ENCODE peak calls at places on chromosomes 5 and 9, in nine cellular contexts. One of them, this sample, is unnamed.

GRCh38 chr9:134568116-134568515 is 73.5 kb upstream of the COL5A1 start:
- DNase-seq in RWPE1: no peak
- DNase-seq in adrenal gland: no peak
- DNase-seq in transverse colon: no peak
- DNase-seq in right atrium auricular region: peak; percentile 50
- DNase-seq in endothelial cell of umbilical vein: no peak
- DNase-seq in PC-9: no peak
- DNase-seq in IMR-90: no peak
- DNase-seq in lung: no peak
- DNase-seq in this sample: no peak

GRCh38 chr9:130422546-130422945 is 22.2 kb upstream of the ASS1 start:
- DNase-seq in adrenal gland: no peak
- DNase-seq in IMR-90: no peak
- DNase-seq in right atrium auricular region: no peak
- DNase-seq in RWPE1: no peak
- DNase-seq in transverse colon: no peak
- DNase-seq in endothelial cell of umbilical vein: no peak
- DNase-seq in PC-9: no peak
- DNase-seq in lung: no peak
- DNase-seq in this sample: no peak

GRCh38 chr5:35513612-35514011 is 104.1 kb upstream of the SPEF2 start:
- DNase-seq in lung: no peak
- DNase-seq in right atrium auricular region: no peak
- DNase-seq in transverse colon: no peak
- DNase-seq in IMR-90: no peak
- DNase-seq in PC-9: no peak
- DNase-seq in endothelial cell of umbilical vein: no peak
- DNase-seq in RWPE1: no peak
- DNase-seq in adrenal gland: no peak
- DNase-seq in this sample: no peak

GRCh38 chr9:88429595-88430430 is 41.6 kb downstream of the SPIN1 start:
- DNase-seq in transverse colon: no peak
- DNase-seq in RWPE1: no peak
- DNase-seq in right atrium auricular region: no peak
- DNase-seq in IMR-90: peak; percentile 38
- DNase-seq in lung: no peak
- DNase-seq in PC-9: no peak
- DNase-seq in adrenal gland: no peak
- DNase-seq in endothelial cell of umbilical vein: peak; percentile 14
- DNase-seq in this sample: no peak

GRCh38 chr5:124677376-124677998 is 69.0 kb downstream of the ZNF608 start:
- DNase-seq in RWPE1: no peak
- DNase-seq in transverse colon: no peak
- DNase-seq in endothelial cell of umbilical vein: peak; percentile 60
- DNase-seq in IMR-90: peak; percentile 47
- DNase-seq in PC-9: no peak
- DNase-seq in lung: no peak
- DNase-seq in adrenal gland: no peak
- DNase-seq in right atrium auricular region: no peak
- DNase-seq in this sample: no peak

GRCh38 chr5:131324311-131324710 is 60.5 kb downstream of the CDC42SE2 start:
- DNase-seq in right atrium auricular region: no peak
- DNase-seq in RWPE1: no peak
- DNase-seq in IMR-90: no peak
- DNase-seq in lung: no peak
- DNase-seq in transverse colon: no peak
- DNase-seq in PC-9: no peak
- DNase-seq in endothelial cell of umbilical vein: no peak
- DNase-seq in adrenal gland: no peak
- DNase-seq in this sample: no peak

GRCh38 chr5:76710991-76711390 is 4.9 kb upstream of the F2R start:
- DNase-seq in RWPE1: peak; percentile 87
- DNase-seq in adrenal gland: no peak
- DNase-seq in IMR-90: peak; percentile 61
- DNase-seq in transverse colon: no peak
- DNase-seq in right atrium auricular region: no peak
- DNase-seq in PC-9: no peak
- DNase-seq in endothelial cell of umbilical vein: no peak
- DNase-seq in lung: no peak
- DNase-seq in this sample: no peak

GRCh38 chr5:168950241-168950951 is 350.5 kb downstream of the SLIT3 start:
- DNase-seq in endothelial cell of umbilical vein: no peak
- DNase-seq in lung: no peak
- DNase-seq in RWPE1: no peak
- DNase-seq in IMR-90: no peak
- DNase-seq in PC-9: no peak
- DNase-seq in transverse colon: no peak
- DNase-seq in right atrium auricular region: no peak
- DNase-seq in adrenal gland: no peak
- DNase-seq in this sample: no peak

GRCh38 chr5:163964650-163965049 is 459.2 kb downstream of the MAT2B start:
- DNase-seq in lung: no peak
- DNase-seq in adrenal gland: no peak
- DNase-seq in transverse colon: no peak
- DNase-seq in endothelial cell of umbilical vein: peak; percentile 71
- DNase-seq in PC-9: no peak
- DNase-seq in right atrium auricular region: no peak
- DNase-seq in RWPE1: no peak
- DNase-seq in IMR-90: peak; percentile 39
- DNase-seq in this sample: no peak

GRCh38 chr5:111134080-111134479 is 41.9 kb downstream of the WDR36 start:
- DNase-seq in RWPE1: no peak
- DNase-seq in IMR-90: peak; percentile 73
- DNase-seq in PC-9: no peak
- DNase-seq in right atrium auricular region: no peak
- DNase-seq in endothelial cell of umbilical vein: peak; percentile 88
- DNase-seq in lung: no peak
- DNase-seq in adrenal gland: no peak
- DNase-seq in transverse colon: no peak
- DNase-seq in this sample: no peak

GRCh38 chr9:5718296-5719032 is 89.6 kb downstream of the RIC1 start:
- DNase-seq in PC-9: no peak
- DNase-seq in IMR-90: peak; percentile 24
- DNase-seq in lung: no peak
- DNase-seq in adrenal gland: no peak
- DNase-seq in transverse colon: no peak
- DNase-seq in right atrium auricular region: no peak
- DNase-seq in RWPE1: no peak
- DNase-seq in endothelial cell of umbilical vein: peak; percentile 63
- DNase-seq in this sample: no peak

GRCh38 chr9:117704024-117704575 is at the start of gene TLR4:
- DNase-seq in RWPE1: peak; percentile 61
- DNase-seq in adrenal gland: peak; percentile 62
- DNase-seq in right atrium auricular region: peak; percentile 84
- DNase-seq in PC-9: peak; percentile 77
- DNase-seq in transverse colon: peak; percentile 71
- DNase-seq in IMR-90: no peak
- DNase-seq in lung: peak; percentile 70
- DNase-seq in endothelial cell of umbilical vein: peak; percentile 99
- DNase-seq in this sample: no peak

GRCh38 chr9:5566054-5566618 is 55.8 kb downstream of the PDCD1LG2 start:
- DNase-seq in transverse colon: no peak
- DNase-seq in RWPE1: no peak
- DNase-seq in PC-9: no peak
- DNase-seq in adrenal gland: no peak
- DNase-seq in endothelial cell of umbilical vein: no peak
- DNase-seq in lung: no peak
- DNase-seq in right atrium auricular region: no peak
- DNase-seq in IMR-90: no peak
- DNase-seq in this sample: no peak

GRCh38 chr9:92610470-92611420 is 59.2 kb downstream of the IPPK start:
- DNase-seq in IMR-90: peak; percentile 44
- DNase-seq in RWPE1: no peak
- DNase-seq in endothelial cell of umbilical vein: no peak
- DNase-seq in PC-9: no peak
- DNase-seq in transverse colon: no peak
- DNase-seq in right atrium auricular region: no peak
- DNase-seq in lung: no peak
- DNase-seq in adrenal gland: no peak
- DNase-seq in this sample: no peak

GRCh38 chr9:112326194-112326593 is 7.2 kb downstream of the PTBP3 start:
- DNase-seq in right atrium auricular region: no peak
- DNase-seq in IMR-90: no peak
- DNase-seq in lung: no peak
- DNase-seq in endothelial cell of umbilical vein: no peak
- DNase-seq in transverse colon: no peak
- DNase-seq in adrenal gland: no peak
- DNase-seq in PC-9: no peak
- DNase-seq in RWPE1: no peak
- DNase-seq in this sample: no peak

GRCh38 chr9:92600742-92601261 is 65.0 kb upstream of the ECM2 start:
- DNase-seq in transverse colon: no peak
- DNase-seq in RWPE1: no peak
- DNase-seq in adrenal gland: no peak
- DNase-seq in PC-9: no peak
- DNase-seq in endothelial cell of umbilical vein: peak; percentile 34
- DNase-seq in lung: no peak
- DNase-seq in right atrium auricular region: no peak
- DNase-seq in IMR-90: peak; percentile 74
- DNase-seq in this sample: no peak

GRCh38 chr5:101045689-101046088 is 142.6 kb upstream of the ST8SIA4 start:
- DNase-seq in RWPE1: no peak
- DNase-seq in adrenal gland: no peak
- DNase-seq in transverse colon: no peak
- DNase-seq in PC-9: no peak
- DNase-seq in endothelial cell of umbilical vein: peak; percentile 55
- DNase-seq in IMR-90: no peak
- DNase-seq in right atrium auricular region: no peak
- DNase-seq in lung: no peak
- DNase-seq in this sample: no peak

GRCh38 chr5:92559743-92560142 is 1021.3 kb downstream of the NR2F1-AS1 start:
- DNase-seq in adrenal gland: no peak
- DNase-seq in endothelial cell of umbilical vein: peak; percentile 73
- DNase-seq in PC-9: no peak
- DNase-seq in transverse colon: no peak
- DNase-seq in lung: no peak
- DNase-seq in RWPE1: peak; percentile 12
- DNase-seq in IMR-90: peak; percentile 36
- DNase-seq in right atrium auricular region: no peak
- DNase-seq in this sample: no peak

GRCh38 chr9:120730661-120731514 is 16.6 kb upstream of the MEGF9 start:
- DNase-seq in right atrium auricular region: peak; percentile 62
- DNase-seq in PC-9: peak; percentile 100
- DNase-seq in lung: peak; percentile 90
- DNase-seq in transverse colon: no peak
- DNase-seq in RWPE1: peak; percentile 67
- DNase-seq in endothelial cell of umbilical vein: peak; percentile 92
- DNase-seq in IMR-90: peak; percentile 96
- DNase-seq in adrenal gland: no peak
- DNase-seq in this sample: no peak

GRCh38 chr5:50352390-50352789 is 88.7 kb downstream of the EMB start:
- DNase-seq in PC-9: no peak
- DNase-seq in endothelial cell of umbilical vein: no peak
- DNase-seq in right atrium auricular region: no peak
- DNase-seq in transverse colon: no peak
- DNase-seq in lung: no peak
- DNase-seq in IMR-90: no peak
- DNase-seq in RWPE1: no peak
- DNase-seq in adrenal gland: no peak
- DNase-seq in this sample: no peak

DNA sequence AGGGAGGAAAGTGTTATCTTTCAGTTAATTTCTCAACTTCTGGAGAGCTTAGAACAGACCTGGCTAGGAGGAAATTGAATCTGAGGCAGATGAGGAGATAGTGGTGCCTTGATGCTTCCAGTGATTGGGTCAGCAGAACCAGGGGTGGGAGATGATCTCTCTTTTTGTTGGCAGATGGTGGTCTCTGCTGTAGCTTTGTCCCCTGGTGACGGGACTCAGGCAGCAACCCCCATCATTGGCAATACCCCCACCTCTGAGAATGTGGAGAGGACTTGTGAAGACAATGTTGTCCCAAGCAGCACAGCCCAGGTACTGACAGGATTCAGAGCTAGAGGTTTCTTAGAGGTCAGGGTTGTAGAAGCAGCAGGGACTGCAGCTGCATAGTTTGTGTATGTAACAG is 3.7 kb upstream of the PDCD6 start:
- DNase-seq in endothelial cell of umbilical vein: no peak
- DNase-seq in IMR-90: no peak
- DNase-seq in right atrium auricular region: no peak
- DNase-seq in adrenal gland: no peak
- DNase-seq in RWPE1: no peak
- DNase-seq in lung: no peak
- DNase-seq in PC-9: no peak
- DNase-seq in transverse colon: no peak
- DNase-seq in this sample: no peak
- H3K27ac ChIP-seq in endothelial cell of umbilical vein: no peak overlapping the region
- H3K27ac ChIP-seq in IMR-90: no peak overlapping the region
- H3K27ac ChIP-seq in right atrium auricular region: no peak overlapping the region
- H3K27ac ChIP-seq in adrenal gland: no peak overlapping the region
- H3K27ac ChIP-seq in RWPE1: no peak overlapping the region
- H3K27ac ChIP-seq in lung: no peak overlapping the region
- H3K27ac ChIP-seq in PC-9: no peak overlapping the region
- H3K27ac ChIP-seq in transverse colon: no peak overlapping the region
- H3K27ac ChIP-seq in this sample: no peak overlapping the region

DNA sequence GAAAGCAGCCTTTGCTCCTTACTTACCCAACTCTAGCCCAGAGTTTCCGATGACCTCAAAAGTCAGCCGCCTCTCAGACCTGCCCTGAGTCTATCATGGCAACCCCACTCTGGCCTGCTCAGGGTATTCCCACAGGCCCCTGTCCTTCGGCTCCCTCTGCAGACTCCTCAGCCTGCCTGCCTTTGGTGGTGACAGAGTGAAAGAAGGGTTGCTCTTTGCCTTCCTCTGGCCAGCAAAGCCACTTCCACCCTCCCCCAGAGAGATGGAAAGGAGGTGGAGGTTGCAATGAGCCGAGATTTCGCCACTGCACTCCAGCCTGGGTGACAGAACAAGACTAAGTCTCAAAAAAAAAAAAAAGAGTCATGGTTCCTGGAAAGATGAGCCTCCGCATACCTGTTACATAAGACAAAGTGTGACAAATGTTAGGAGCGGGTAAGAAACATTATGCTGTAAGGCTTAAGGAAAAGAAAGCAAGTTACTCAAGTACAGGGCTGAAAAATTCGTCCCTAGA is 2.3 kb upstream of the SMIM33 start:
- DNase-seq in RWPE1: no peak
- DNase-seq in right atrium auricular region: no peak
- DNase-seq in endothelial cell of umbilical vein: no peak
- DNase-seq in adrenal gland: no peak
- DNase-seq in IMR-90: no peak
- DNase-seq in transverse colon: no peak
- DNase-seq in lung: no peak
- DNase-seq in PC-9: peak; percentile 76
- DNase-seq in this sample: no peak
- TF ChIP-seq CTCF in RWPE1: no peak
- TF ChIP-seq CTCF in right atrium auricular region: no peak
- TF ChIP-seq CTCF in endothelial cell of umbilical vein: peak; percentile 6
- TF ChIP-seq CTCF in adrenal gland: no peak
- TF ChIP-seq CTCF in IMR-90: peak; percentile 20
- TF ChIP-seq CTCF in transverse colon: no peak
- TF ChIP-seq CTCF in lung: no peak
- TF ChIP-seq CTCF in PC-9: no peak
- TF ChIP-seq CTCF in this sample: no peak

GRCh38 chr5:177361418-177362101 is 3.8 kb downstream of the RGS14 start:
- DNase-seq in transverse colon: no peak
- DNase-seq in PC-9: no peak
- DNase-seq in RWPE1: no peak
- DNase-seq in right atrium auricular region: no peak
- DNase-seq in adrenal gland: no peak
- DNase-seq in lung: no peak
- DNase-seq in IMR-90: no peak
- DNase-seq in endothelial cell of umbilical vein: no peak
- DNase-seq in this sample: no peak
- H3K27ac ChIP-seq in transverse colon: no peak overlapping the region
- H3K27ac ChIP-seq in PC-9: no peak overlapping the region
- H3K27ac ChIP-seq in RWPE1: peak overlapping the region; percentile 89
- H3K27ac ChIP-seq in right atrium auricular region: no peak overlapping the region
- H3K27ac ChIP-seq in adrenal gland: no peak overlapping the region
- H3K27ac ChIP-seq in lung: no peak overlapping the region
- H3K27ac ChIP-seq in IMR-90: no peak overlapping the region
- H3K27ac ChIP-seq in endothelial cell of umbilical vein: no peak overlapping the region
- H3K27ac ChIP-seq in this sample: peak overlapping the region; percentile 82

GRCh38 chr9:99822596-99823391 is 1.1 kb downstream of the NR4A3 start:
- DNase-seq in adrenal gland: peak; percentile 51
- DNase-seq in right atrium auricular region: no peak
- DNase-seq in endothelial cell of umbilical vein: peak; percentile 63
- DNase-seq in transverse colon: peak; percentile 35
- DNase-seq in RWPE1: peak; percentile 56
- DNase-seq in lung: peak; percentile 32
- DNase-seq in PC-9: peak; percentile 45
- DNase-seq in IMR-90: peak; percentile 51
- DNase-seq in this sample: peak; percentile 54
- TF ChIP-seq CTCF in adrenal gland: peak; percentile 17
- TF ChIP-seq CTCF in right atrium auricular region: no peak
- TF ChIP-seq CTCF in endothelial cell of umbilical vein: no peak
- TF ChIP-seq CTCF in transverse colon: no peak
- TF ChIP-seq CTCF in RWPE1: no peak
- TF ChIP-seq CTCF in lung: no peak
- TF ChIP-seq CTCF in PC-9: no peak
- TF ChIP-seq CTCF in IMR-90: no peak
- TF ChIP-seq CTCF in this sample: no peak